ENCODE peak calls at places on chromosomes 16 and 17, in six cellular contexts. One of them, this sample, is unnamed.

GRCh38 chr17:61783556-61784304 is 79.6 kb downstream of the BRIP1 start:
- DNase-seq in foreskin fibroblast: no peak
- DNase-seq in endothelial cell of umbilical vein: no peak
- DNase-seq in GM12865: peak
- DNase-seq in astrocyte of the spinal cord: no peak
- DNase-seq in HFF-Myc: no peak
- DNase-seq in this sample: no peak

GRCh38 chr17:34163681-34164080 is 91.4 kb upstream of the CCL2 start:
- DNase-seq in astrocyte of the spinal cord: no peak
- DNase-seq in HFF-Myc: no peak
- DNase-seq in GM12865: peak
- DNase-seq in endothelial cell of umbilical vein: no peak
- DNase-seq in foreskin fibroblast: no peak
- DNase-seq in this sample: no peak

GRCh38 chr17:78883533-78884131 is 19.4 kb downstream of the CEP295NL start:
- DNase-seq in GM12865: no peak
- DNase-seq in astrocyte of the spinal cord: peak
- DNase-seq in HFF-Myc: peak
- DNase-seq in foreskin fibroblast: peak
- DNase-seq in endothelial cell of umbilical vein: peak
- DNase-seq in this sample: peak

GRCh38 chr17:43667506-43668438 is 6.0 kb upstream of the MEOX1 start:
- DNase-seq in GM12865: no peak
- DNase-seq in foreskin fibroblast: peak
- DNase-seq in HFF-Myc: no peak
- DNase-seq in astrocyte of the spinal cord: peak
- DNase-seq in endothelial cell of umbilical vein: peak
- DNase-seq in this sample: peak

GRCh38 chr16:2919511-2920255 is 8.0 kb downstream of the FLYWCH1 start:
- DNase-seq in HFF-Myc: peak
- DNase-seq in foreskin fibroblast: no peak
- DNase-seq in astrocyte of the spinal cord: peak
- DNase-seq in endothelial cell of umbilical vein: peak
- DNase-seq in GM12865: peak
- DNase-seq in this sample: peak

GRCh38 chr16:73329363-73330306 is 281.7 kb upstream of the ZFHX3 start:
- DNase-seq in endothelial cell of umbilical vein: no peak
- DNase-seq in HFF-Myc: no peak
- DNase-seq in astrocyte of the spinal cord: no peak
- DNase-seq in foreskin fibroblast: no peak
- DNase-seq in GM12865: no peak
- DNase-seq in this sample: no peak

GRCh38 chr16:1923299-1924034 is 5.3 kb upstream of the HS3ST6 start:
- DNase-seq in astrocyte of the spinal cord: no peak
- DNase-seq in endothelial cell of umbilical vein: peak
- DNase-seq in GM12865: no peak
- DNase-seq in foreskin fibroblast: peak
- DNase-seq in HFF-Myc: peak
- DNase-seq in this sample: peak

GRCh38 chr17:44376124-44376523 is 12.5 kb upstream of the FAM171A2 start:
- DNase-seq in endothelial cell of umbilical vein: peak
- DNase-seq in foreskin fibroblast: no peak
- DNase-seq in astrocyte of the spinal cord: no peak
- DNase-seq in GM12865: no peak
- DNase-seq in HFF-Myc: no peak
- DNase-seq in this sample: peak

GRCh38 chr17:44097110-44097810 is 26.2 kb downstream of the HDAC5 start:
- DNase-seq in endothelial cell of umbilical vein: no peak
- DNase-seq in astrocyte of the spinal cord: peak
- DNase-seq in HFF-Myc: peak
- DNase-seq in GM12865: no peak
- DNase-seq in foreskin fibroblast: peak
- DNase-seq in this sample: peak

GRCh38 chr17:8675306-8675705 is 44.8 kb upstream of the MYH10 start:
- DNase-seq in endothelial cell of umbilical vein: no peak
- DNase-seq in HFF-Myc: no peak
- DNase-seq in astrocyte of the spinal cord: no peak
- DNase-seq in GM12865: no peak
- DNase-seq in foreskin fibroblast: no peak
- DNase-seq in this sample: no peak

GRCh38 chr16:16971042-16971441 is 499.7 kb downstream of the XYLT1 start:
- DNase-seq in GM12865: no peak
- DNase-seq in astrocyte of the spinal cord: no peak
- DNase-seq in HFF-Myc: no peak
- DNase-seq in foreskin fibroblast: no peak
- DNase-seq in endothelial cell of umbilical vein: no peak
- DNase-seq in this sample: no peak

GRCh38 chr16:2857451-2858244 is at the start of gene PRSS22:
- DNase-seq in foreskin fibroblast: no peak
- DNase-seq in endothelial cell of umbilical vein: no peak
- DNase-seq in HFF-Myc: no peak
- DNase-seq in astrocyte of the spinal cord: no peak
- DNase-seq in GM12865: no peak
- DNase-seq in this sample: no peak

GRCh38 chr17:66578781-66579489 is 256.0 kb upstream of the CACNG5 start:
- DNase-seq in endothelial cell of umbilical vein: peak
- DNase-seq in HFF-Myc: no peak
- DNase-seq in astrocyte of the spinal cord: no peak
- DNase-seq in foreskin fibroblast: peak
- DNase-seq in GM12865: peak
- DNase-seq in this sample: peak

GRCh38 chr17:72422204-72422504 is 301.3 kb downstream of the SOX9 start:
- DNase-seq in HFF-Myc: no peak
- DNase-seq in endothelial cell of umbilical vein: no peak
- DNase-seq in foreskin fibroblast: no peak
- DNase-seq in astrocyte of the spinal cord: no peak
- DNase-seq in GM12865: no peak
- DNase-seq in this sample: no peak

GRCh38 chr17:42389135-42389417 is 834 bp upstream of the STAT3 start:
- DNase-seq in astrocyte of the spinal cord: no peak
- DNase-seq in endothelial cell of umbilical vein: no peak
- DNase-seq in HFF-Myc: no peak
- DNase-seq in foreskin fibroblast: no peak
- DNase-seq in GM12865: no peak
- DNase-seq in this sample: no peak

GRCh38 chr17:75124041-75124818 is 7.3 kb downstream of the NT5C start:
- DNase-seq in foreskin fibroblast: peak
- DNase-seq in HFF-Myc: peak
- DNase-seq in GM12865: no peak
- DNase-seq in astrocyte of the spinal cord: peak
- DNase-seq in endothelial cell of umbilical vein: peak
- DNase-seq in this sample: peak
- TF ChIP-seq CTCF in foreskin fibroblast: no peak
- TF ChIP-seq CTCF in HFF-Myc: no peak
- TF ChIP-seq CTCF in GM12865: no peak
- TF ChIP-seq CTCF in astrocyte of the spinal cord: no peak
- TF ChIP-seq CTCF in endothelial cell of umbilical vein: no peak
- TF ChIP-seq CTCF in this sample: no peak

GRCh38 chr16:88782454-88783390 is 2.3 kb downstream of the PIEZO1 start:
- DNase-seq in HFF-Myc: no peak
- DNase-seq in astrocyte of the spinal cord: peak
- DNase-seq in GM12865: peak
- DNase-seq in endothelial cell of umbilical vein: peak
- DNase-seq in foreskin fibroblast: peak
- DNase-seq in this sample: peak

GRCh38 chr16:88779406-88780099 is 5.5 kb downstream of the PIEZO1 start:
- DNase-seq in GM12865: no peak
- DNase-seq in foreskin fibroblast: no peak
- DNase-seq in endothelial cell of umbilical vein: no peak
- DNase-seq in HFF-Myc: no peak
- DNase-seq in astrocyte of the spinal cord: no peak
- DNase-seq in this sample: no peak

GRCh38 chr16:88781140-88782077 is 3.6 kb downstream of the PIEZO1 start:
- DNase-seq in GM12865: peak
- DNase-seq in endothelial cell of umbilical vein: no peak
- DNase-seq in astrocyte of the spinal cord: no peak
- DNase-seq in foreskin fibroblast: no peak
- DNase-seq in HFF-Myc: no peak
- DNase-seq in this sample: no peak

GRCh38 chr16:88778541-88779065 is 6.4 kb downstream of the PIEZO1 start:
- DNase-seq in foreskin fibroblast: no peak
- DNase-seq in astrocyte of the spinal cord: no peak
- DNase-seq in endothelial cell of umbilical vein: no peak
- DNase-seq in GM12865: no peak
- DNase-seq in HFF-Myc: no peak
- DNase-seq in this sample: no peak

DNA sequence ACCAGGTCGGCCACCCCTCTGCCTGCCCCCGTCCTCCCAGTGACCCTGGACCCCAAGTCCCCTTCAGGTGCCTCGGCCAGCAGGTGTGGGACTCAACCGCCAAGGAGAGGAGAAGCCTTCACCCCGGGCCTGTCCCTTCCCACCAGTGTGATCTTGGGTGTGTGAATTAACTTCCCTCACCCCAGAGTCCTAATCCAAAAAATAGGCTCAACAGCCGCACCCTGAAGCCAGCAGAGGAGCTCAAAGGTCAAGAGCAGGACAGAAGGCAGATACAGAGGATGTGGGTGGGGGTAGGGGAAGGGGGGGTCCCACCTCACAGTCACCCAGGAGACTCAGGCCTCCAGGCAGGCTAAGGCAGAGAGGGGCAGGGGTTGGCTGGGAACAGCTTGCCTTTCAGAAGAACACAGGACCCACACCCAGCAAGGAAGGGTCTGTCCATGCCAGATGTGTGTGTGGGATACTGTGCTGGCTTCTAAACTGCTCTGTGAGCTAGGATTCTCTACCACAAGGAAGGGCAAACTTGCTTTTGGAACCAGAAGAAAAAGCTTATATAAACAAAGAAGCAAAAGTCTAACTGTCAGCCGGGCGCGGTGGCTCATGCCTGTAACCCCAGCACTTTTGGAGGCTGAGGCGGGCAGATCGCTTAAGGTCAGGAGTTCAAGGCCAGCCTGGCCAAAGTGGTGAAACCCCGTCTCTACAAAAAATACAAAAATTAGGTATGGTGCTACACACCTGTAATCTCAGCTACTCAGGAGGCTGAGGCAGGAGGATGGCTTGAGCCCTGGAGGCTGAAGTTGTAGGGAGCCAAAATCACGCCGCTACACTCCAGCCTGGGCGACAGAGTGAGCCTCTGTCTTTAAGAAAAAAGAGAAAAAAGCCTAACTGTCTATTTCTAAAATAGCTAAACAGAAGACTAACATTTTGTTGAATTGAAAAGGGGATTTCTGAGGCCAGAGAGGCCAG is 4.6 kb downstream of the PIEZO1 start:
- DNase-seq in HFF-Myc: no peak
- DNase-seq in foreskin fibroblast: no peak
- DNase-seq in GM12865: no peak
- DNase-seq in endothelial cell of umbilical vein: no peak
- DNase-seq in astrocyte of the spinal cord: no peak
- DNase-seq in this sample: no peak
- H3K4me3 ChIP-seq in HFF-Myc: no peak
- H3K4me3 ChIP-seq in foreskin fibroblast: no peak
- H3K4me3 ChIP-seq in GM12865: peak
- H3K4me3 ChIP-seq in endothelial cell of umbilical vein: no peak
- H3K4me3 ChIP-seq in astrocyte of the spinal cord: no peak
- H3K4me3 ChIP-seq in this sample: no peak

DNA sequence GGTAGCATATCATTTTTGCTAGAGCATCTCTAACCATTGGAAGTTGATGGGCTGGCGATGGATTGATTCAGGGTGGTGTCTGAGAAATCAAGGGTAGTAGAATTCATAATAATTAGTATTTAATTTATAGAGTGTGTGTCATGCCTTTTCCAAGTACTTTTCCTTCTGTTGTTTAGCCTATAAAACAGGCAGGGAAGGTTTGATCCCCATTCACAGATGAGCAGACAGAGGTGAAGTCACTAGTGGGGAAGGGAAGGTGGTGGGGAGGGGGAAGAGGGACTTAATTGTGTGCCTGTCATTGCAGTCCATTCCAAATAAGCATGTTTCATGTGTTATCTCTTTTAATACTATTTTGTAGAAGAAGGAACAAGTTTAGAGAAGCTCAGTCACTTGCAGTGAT is 131.3 kb downstream of the MSI2 start:
- DNase-seq in endothelial cell of umbilical vein: no peak
- DNase-seq in GM12865: no peak
- DNase-seq in astrocyte of the spinal cord: no peak
- DNase-seq in HFF-Myc: no peak
- DNase-seq in foreskin fibroblast: no peak
- DNase-seq in this sample: no peak
- TF ChIP-seq CTCF in endothelial cell of umbilical vein: no peak
- TF ChIP-seq CTCF in GM12865: no peak
- TF ChIP-seq CTCF in astrocyte of the spinal cord: no peak
- TF ChIP-seq CTCF in HFF-Myc: no peak
- TF ChIP-seq CTCF in foreskin fibroblast: no peak
- TF ChIP-seq CTCF in this sample: no peak

GRCh38 chr17:38872671-38873385 is 3.0 kb downstream of the LASP1 start:
- DNase-seq in HFF-Myc: no peak
- DNase-seq in GM12865: no peak
- DNase-seq in astrocyte of the spinal cord: no peak
- DNase-seq in foreskin fibroblast: no peak
- DNase-seq in endothelial cell of umbilical vein: no peak
- DNase-seq in this sample: no peak
- H3K4me3 ChIP-seq in HFF-Myc: peak
- H3K4me3 ChIP-seq in GM12865: no peak
- H3K4me3 ChIP-seq in astrocyte of the spinal cord: no peak
- H3K4me3 ChIP-seq in foreskin fibroblast: peak
- H3K4me3 ChIP-seq in endothelial cell of umbilical vein: no peak
- H3K4me3 ChIP-seq in this sample: no peak

GRCh38 chr16:87463722-87464690 is 28.8 kb downstream of the ZCCHC14 start:
- DNase-seq in foreskin fibroblast: peak
- DNase-seq in endothelial cell of umbilical vein: peak
- DNase-seq in HFF-Myc: no peak
- DNase-seq in astrocyte of the spinal cord: no peak
- DNase-seq in GM12865: peak
- DNase-seq in this sample: peak

GRCh38 chr16:87459027-87459426 is 33.8 kb downstream of the ZCCHC14 start:
- DNase-seq in foreskin fibroblast: no peak
- DNase-seq in GM12865: no peak
- DNase-seq in HFF-Myc: no peak
- DNase-seq in astrocyte of the spinal cord: no peak
- DNase-seq in endothelial cell of umbilical vein: no peak
- DNase-seq in this sample: no peak

GRCh38 chr16:87459833-87460232 is 33.0 kb downstream of the ZCCHC14 start:
- DNase-seq in astrocyte of the spinal cord: no peak
- DNase-seq in GM12865: no peak
- DNase-seq in foreskin fibroblast: no peak
- DNase-seq in endothelial cell of umbilical vein: no peak
- DNase-seq in HFF-Myc: no peak
- DNase-seq in this sample: no peak

GRCh38 chr16:87460936-87461335 is 31.9 kb downstream of the ZCCHC14 start:
- DNase-seq in endothelial cell of umbilical vein: no peak
- DNase-seq in astrocyte of the spinal cord: no peak
- DNase-seq in GM12865: no peak
- DNase-seq in HFF-Myc: no peak
- DNase-seq in foreskin fibroblast: no peak
- DNase-seq in this sample: no peak

GRCh38 chr16:87461466-87461975 is 31.3 kb downstream of the ZCCHC14 start:
- DNase-seq in HFF-Myc: no peak
- DNase-seq in endothelial cell of umbilical vein: peak
- DNase-seq in foreskin fibroblast: no peak
- DNase-seq in astrocyte of the spinal cord: peak
- DNase-seq in GM12865: peak
- DNase-seq in this sample: peak
- TF ChIP-seq CTCF in HFF-Myc: no peak
- TF ChIP-seq CTCF in endothelial cell of umbilical vein: peak
- TF ChIP-seq CTCF in foreskin fibroblast: no peak
- TF ChIP-seq CTCF in astrocyte of the spinal cord: no peak
- TF ChIP-seq CTCF in GM12865: peak
- TF ChIP-seq CTCF in this sample: peak

This sample was measured in choroid plexus epithelial cell.